ENCODE peak calls at places on chromosome 22, in ten cellular contexts. Q is DMS 273 treated with DMSO at 0.1 percent for 48 hours; C is GOT3; R is substantia nigra; P is lung microvascular endothelial cell; Y is stimulated activated CD4-positive, alpha-beta T cell treated with anti-CD3 and anti-CD28 coated beads, Interleukin-1b, Interleukin-23, amount 100 ng/mL, for 24 hours; X is H7; V is lower leg skin; Z is non-pigmented ciliary epithelial cell; G is cardiac fibroblast. T is an unnamed sample.

GRCh38 chr22:50329236-50329635 is 2.4 kb upstream of the DENND6B start:
- DNase-seq in Q (no peak), X (no peak), Z (no peak), G (no peak), V (no peak), R (no peak), P (no peak), C (no peak), Y (no peak), T (no peak)

GRCh38 chr22:24768537-24769374 is 5.8 kb downstream of the PIWIL3 start:
- DNase-seq in Q (peak; percentile 1), V (peak; percentile 53), Z (peak; percentile 9), Y (no peak), C (no peak), P (peak; percentile 42), X (peak; percentile 68), G (peak; percentile 71), R (peak; percentile 53), T (peak; percentile 49)

GRCh38 chr22:39012525-39013516 is 1.2 kb upstream of the APOBEC3C start:
- DNase-seq in X (no peak), R (no peak), Q (no peak), Y (no peak), P (no peak), G (no peak), C (no peak), V (no peak), Z (no peak), T (no peak)

GRCh38 chr22:30368420-30368819 is 11.6 kb downstream of the CCDC157 start:
- DNase-seq in G (no peak), Z (no peak), Q (no peak), Y (no peak), C (no peak), R (no peak), X (no peak), P (no peak), V (no peak), T (no peak)

GRCh38 chr22:35842954-35843353 is 125.3 kb downstream of the APOL5 start:
- DNase-seq in R (no peak), V (no peak), Q (peak; percentile 19), X (no peak), Y (no peak), C (no peak), P (peak; percentile 50), G (peak; percentile 53), Z (no peak), T (peak; percentile 55)

GRCh38 chr22:28923826-28924732 is 40.7 kb downstream of the ZNRF3 start:
- DNase-seq in Z (no peak), P (no peak), G (no peak), V (peak; percentile 34), Q (peak; percentile 21), R (peak; percentile 38), Y (no peak), C (no peak), X (peak; percentile 48), T (no peak)

GRCh38 chr22:49352361-49353169 is 475.1 kb downstream of the BRD1 start:
- DNase-seq in X (no peak), Z (no peak), Q (no peak), R (no peak), V (no peak), G (no peak), Y (no peak), P (no peak), C (no peak), T (no peak)

GRCh38 chr22:49746065-49746464 is 81.6 kb downstream of the BRD1 start:
- DNase-seq in Q (no peak), X (no peak), G (no peak), C (no peak), R (no peak), V (no peak), Y (no peak), Z (no peak), P (no peak), T (no peak)

GRCh38 chr22:39905686-39906085 is 4.8 kb downstream of the GRAP2 start:
- DNase-seq in R (no peak), G (no peak), P (no peak), Y (no peak), V (no peak), X (no peak), Z (no peak), Q (no peak), C (no peak), T (no peak)

GRCh38 chr22:36196254-36197064 is 5.2 kb downstream of the APOL4 start:
- DNase-seq in G (no peak), Z (no peak), R (no peak), Y (no peak), X (no peak), V (no peak), P (no peak), Q (no peak), C (no peak), T (no peak)

GRCh38 chr22:48146426-48146825 is 1384.0 kb downstream of the TBC1D22A start:
- DNase-seq in R (no peak), C (no peak), Q (no peak), X (peak; percentile 25), V (no peak), G (no peak), Z (no peak), P (no peak), Y (no peak), T (no peak)

GRCh38 chr22:42905702-42906183 is 48.7 kb upstream of the ARFGAP3 start:
- DNase-seq in G (no peak), X (no peak), Y (no peak), Q (no peak), R (no peak), P (peak; percentile 18), C (no peak), Z (no peak), V (no peak), T (peak; percentile 61)

GRCh38 chr22:47166446-47167016 is 404.1 kb downstream of the TBC1D22A start:
- DNase-seq in Y (no peak), Q (no peak), Z (no peak), C (no peak), R (no peak), X (no peak), G (no peak), V (no peak), P (no peak), T (no peak)

GRCh38 chr22:41302016-41302767 is 867 bp downstream of the ZC3H7B start:
- DNase-seq in G (no peak), V (no peak), Q (no peak), Y (no peak), Z (no peak), C (no peak), R (no peak), X (peak; percentile 91), P (peak; percentile 8), T (no peak)

GRCh38 chr22:31897842-31898241 is 46.5 kb upstream of the YWHAH start:
- DNase-seq in V (no peak), X (no peak), P (peak; percentile 39), Q (no peak), Y (no peak), Z (no peak), R (peak; percentile 28), C (no peak), G (peak; percentile 34), T (peak; percentile 15)

GRCh38 chr22:39232806-39233735 is 11.7 kb downstream of the PDGFB start:
- DNase-seq in Y (no peak), Z (no peak), R (no peak), Q (no peak), V (no peak), X (no peak), P (no peak), C (no peak), G (no peak), T (no peak)

T was measured in endothelial cell of umbilical vein.